ENCODE peak calls at places on chromosome 1, in eight cellular contexts. One of them, this sample, is unnamed.

GRCh38 chr1:73839922-73840321 is 358.1 kb downstream of the LRRIQ3 start:
- DNase-seq in stimulated activated CD8-positive, alpha-beta memory T cell treated with anti-CD3 and anti-CD28 coated beads, Interleukin-2, amount 100 ng/mL, for 48 hours: no peak
- DNase-seq in ACHN: peak; percentile 25
- DNase-seq in GM06990: no peak
- DNase-seq in cardiac fibroblast: peak; percentile 8
- DNase-seq in lower leg skin: no peak
- DNase-seq in AG08396: no peak
- DNase-seq in NCI-H1105 treated with DMSO at 0.1 percent for 48 hours: no peak
- DNase-seq in this sample: peak; percentile 62

GRCh38 chr1:19974822-19975416 is 4.5 kb downstream of the PLA2G2A start:
- DNase-seq in stimulated activated CD8-positive, alpha-beta memory T cell treated with anti-CD3 and anti-CD28 coated beads, Interleukin-2, amount 100 ng/mL, for 48 hours: no peak
- DNase-seq in ACHN: peak; percentile 47
- DNase-seq in GM06990: no peak
- DNase-seq in cardiac fibroblast: peak; percentile 90
- DNase-seq in lower leg skin: no peak
- DNase-seq in AG08396: peak; percentile 85
- DNase-seq in NCI-H1105 treated with DMSO at 0.1 percent for 48 hours: peak; percentile 51
- DNase-seq in this sample: peak; percentile 44

GRCh38 chr1:185931438-185931837 is 197.2 kb downstream of the HMCN1 start:
- DNase-seq in stimulated activated CD8-positive, alpha-beta memory T cell treated with anti-CD3 and anti-CD28 coated beads, Interleukin-2, amount 100 ng/mL, for 48 hours: no peak
- DNase-seq in ACHN: no peak
- DNase-seq in GM06990: no peak
- DNase-seq in cardiac fibroblast: no peak
- DNase-seq in lower leg skin: no peak
- DNase-seq in AG08396: no peak
- DNase-seq in NCI-H1105 treated with DMSO at 0.1 percent for 48 hours: no peak
- DNase-seq in this sample: no peak

GRCh38 chr1:11529763-11530730 is 51.1 kb downstream of the DISP3 start:
- DNase-seq in stimulated activated CD8-positive, alpha-beta memory T cell treated with anti-CD3 and anti-CD28 coated beads, Interleukin-2, amount 100 ng/mL, for 48 hours: no peak
- DNase-seq in ACHN: no peak
- DNase-seq in GM06990: no peak
- DNase-seq in cardiac fibroblast: no peak
- DNase-seq in lower leg skin: peak; percentile 76
- DNase-seq in AG08396: no peak
- DNase-seq in NCI-H1105 treated with DMSO at 0.1 percent for 48 hours: no peak
- DNase-seq in this sample: no peak

GRCh38 chr1:246959944-246960693 is 28.4 kb upstream of the AHCTF1 start:
- DNase-seq in stimulated activated CD8-positive, alpha-beta memory T cell treated with anti-CD3 and anti-CD28 coated beads, Interleukin-2, amount 100 ng/mL, for 48 hours: no peak
- DNase-seq in ACHN: no peak
- DNase-seq in GM06990: peak; percentile 50
- DNase-seq in cardiac fibroblast: peak; percentile 29
- DNase-seq in lower leg skin: no peak
- DNase-seq in AG08396: no peak
- DNase-seq in NCI-H1105 treated with DMSO at 0.1 percent for 48 hours: no peak
- DNase-seq in this sample: no peak

GRCh38 chr1:44507490-44508396 is 102.7 kb downstream of the RNF220 start:
- DNase-seq in stimulated activated CD8-positive, alpha-beta memory T cell treated with anti-CD3 and anti-CD28 coated beads, Interleukin-2, amount 100 ng/mL, for 48 hours: no peak
- DNase-seq in ACHN: no peak
- DNase-seq in GM06990: no peak
- DNase-seq in cardiac fibroblast: no peak
- DNase-seq in lower leg skin: no peak
- DNase-seq in AG08396: no peak
- DNase-seq in NCI-H1105 treated with DMSO at 0.1 percent for 48 hours: no peak
- DNase-seq in this sample: no peak

GRCh38 chr1:6165027-6165426 is 15.1 kb downstream of the CHD5 start:
- DNase-seq in stimulated activated CD8-positive, alpha-beta memory T cell treated with anti-CD3 and anti-CD28 coated beads, Interleukin-2, amount 100 ng/mL, for 48 hours: no peak
- DNase-seq in ACHN: no peak
- DNase-seq in GM06990: no peak
- DNase-seq in cardiac fibroblast: no peak
- DNase-seq in lower leg skin: no peak
- DNase-seq in AG08396: no peak
- DNase-seq in NCI-H1105 treated with DMSO at 0.1 percent for 48 hours: no peak
- DNase-seq in this sample: no peak

GRCh38 chr1:91811363-91812025 is 74.5 kb downstream of the TGFBR3 start:
- DNase-seq in stimulated activated CD8-positive, alpha-beta memory T cell treated with anti-CD3 and anti-CD28 coated beads, Interleukin-2, amount 100 ng/mL, for 48 hours: no peak
- DNase-seq in ACHN: no peak
- DNase-seq in GM06990: no peak
- DNase-seq in cardiac fibroblast: no peak
- DNase-seq in lower leg skin: no peak
- DNase-seq in AG08396: no peak
- DNase-seq in NCI-H1105 treated with DMSO at 0.1 percent for 48 hours: no peak
- DNase-seq in this sample: no peak

GRCh38 chr1:169511339-169512028 is 25.7 kb upstream of the SLC19A2 start:
- DNase-seq in stimulated activated CD8-positive, alpha-beta memory T cell treated with anti-CD3 and anti-CD28 coated beads, Interleukin-2, amount 100 ng/mL, for 48 hours: no peak
- DNase-seq in ACHN: peak; percentile 73
- DNase-seq in GM06990: no peak
- DNase-seq in cardiac fibroblast: peak; percentile 89
- DNase-seq in lower leg skin: no peak
- DNase-seq in AG08396: peak; percentile 31
- DNase-seq in NCI-H1105 treated with DMSO at 0.1 percent for 48 hours: no peak
- DNase-seq in this sample: no peak

GRCh38 chr1:15243275-15244043 is 3.6 kb upstream of the FHAD1 start:
- DNase-seq in stimulated activated CD8-positive, alpha-beta memory T cell treated with anti-CD3 and anti-CD28 coated beads, Interleukin-2, amount 100 ng/mL, for 48 hours: no peak
- DNase-seq in ACHN: no peak
- DNase-seq in GM06990: no peak
- DNase-seq in cardiac fibroblast: no peak
- DNase-seq in lower leg skin: peak; percentile 66
- DNase-seq in AG08396: no peak
- DNase-seq in NCI-H1105 treated with DMSO at 0.1 percent for 48 hours: no peak
- DNase-seq in this sample: no peak

GRCh38 chr1:179706339-179706941 is 36.7 kb upstream of the FAM163A start:
- DNase-seq in stimulated activated CD8-positive, alpha-beta memory T cell treated with anti-CD3 and anti-CD28 coated beads, Interleukin-2, amount 100 ng/mL, for 48 hours: peak; percentile 13
- DNase-seq in ACHN: peak; percentile 58
- DNase-seq in GM06990: peak; percentile 36
- DNase-seq in cardiac fibroblast: peak; percentile 83
- DNase-seq in lower leg skin: no peak
- DNase-seq in AG08396: peak; percentile 62
- DNase-seq in NCI-H1105 treated with DMSO at 0.1 percent for 48 hours: peak; percentile 70
- DNase-seq in this sample: peak; percentile 77

GRCh38 chr1:53198241-53198651 is 1.6 kb downstream of the CPT2 start:
- DNase-seq in stimulated activated CD8-positive, alpha-beta memory T cell treated with anti-CD3 and anti-CD28 coated beads, Interleukin-2, amount 100 ng/mL, for 48 hours: no peak
- DNase-seq in ACHN: no peak
- DNase-seq in GM06990: no peak
- DNase-seq in cardiac fibroblast: peak; percentile 42
- DNase-seq in lower leg skin: peak; percentile 86
- DNase-seq in AG08396: no peak
- DNase-seq in NCI-H1105 treated with DMSO at 0.1 percent for 48 hours: no peak
- DNase-seq in this sample: no peak